ENCODE peak calls at places on chromosomes 13 and 19, in five cellular contexts. Q is K562, K is GM12878, P is H1, B is HepG2. U is an unnamed sample.

GRCh38 chr19:52600639-52601024 is 30.5 kb downstream of the ZNF701 start:
- DNase-seq in Q (no peak), K (no peak), P (no peak), B (peak; percentile 54), U (no peak)

GRCh38 chr13:79226938-79227337 is 179.1 kb downstream of the RBM26 start:
- DNase-seq in Q (no peak), K (no peak), P (peak; percentile 50), B (no peak), U (no peak)

GRCh38 chr13:105135852-105136251 is 1399.6 kb downstream of the EFNB2 start:
- DNase-seq in Q (no peak), K (no peak), P (no peak), B (no peak), U (no peak)

GRCh38 chr13:45928843-45929242 is 77.3 kb upstream of the SIAH3 start:
- DNase-seq in Q (no peak), K (no peak), P (no peak), B (no peak), U (no peak)

GRCh38 chr13:71626396-71626795 is 240.6 kb downstream of the DACH1 start:
- DNase-seq in Q (no peak), K (no peak), P (no peak), B (no peak), U (no peak)

GRCh38 chr19:49441210-49441959 is at the start of gene SLC17A7:
- DNase-seq in Q (peak; percentile 87), K (no peak), P (peak; percentile 82), B (no peak), U (no peak)

GRCh38 chr13:50320297-50320862 is 305.1 kb downstream of the KCNRG start:
- DNase-seq in Q (no peak), K (no peak), P (no peak), B (peak; percentile 84), U (no peak)

GRCh38 chr19:11382898-11383705 is 1.0 kb downstream of the EPOR start:
- DNase-seq in Q (peak; percentile 89), K (no peak), P (peak; percentile 94), B (peak; percentile 70), U (peak; percentile 55)

GRCh38 chr19:33067121-33067520 is 2.4 kb upstream of the RHPN2 start:
- DNase-seq in Q (no peak), K (no peak), P (no peak), B (no peak), U (no peak)

GRCh38 chr19:19514215-19514633 is 1.1 kb downstream of the TSSK6 start:
- DNase-seq in Q (no peak), K (no peak), P (no peak), B (no peak), U (no peak)

GRCh38 chr19:35555301-35556005 is 8.0 kb downstream of the ATP4A start:
- DNase-seq in Q (peak; percentile 69), K (no peak), P (peak; percentile 73), B (peak; percentile 56), U (no peak)

GRCh38 chr13:99746857-99747710 is 224.5 kb downstream of the ZIC5 start:
- DNase-seq in Q (no peak), K (no peak), P (peak; percentile 65), B (no peak), U (no peak)
- TF ChIP-seq GABPA in Q (no peak), K (no peak), P (no peak), B (no peak), U (no peak)

DNA sequence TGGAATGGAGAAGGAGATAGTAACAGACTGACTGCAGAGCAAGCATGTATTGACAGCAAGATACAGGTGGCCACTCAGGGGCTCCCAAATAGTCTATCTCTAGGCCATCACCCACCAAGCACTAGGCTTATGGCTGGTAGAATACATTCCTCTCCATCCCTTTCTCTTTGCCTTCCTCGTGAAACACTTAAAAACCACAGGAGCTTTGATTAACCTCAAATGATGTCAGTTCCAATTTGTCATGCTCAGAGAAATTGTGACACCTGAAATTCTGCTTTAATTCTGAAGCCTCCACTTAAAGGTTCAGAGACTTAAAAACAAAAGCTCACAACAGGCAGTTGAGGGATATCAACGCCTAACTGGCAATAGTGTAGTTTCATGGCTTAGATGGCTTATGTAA is 17.2 kb downstream of the ENOX1 start:
- DNase-seq in Q (no peak), K (no peak), P (no peak), B (no peak), U (no peak)
- TF ChIP-seq GABPA in Q (no peak), K (no peak), P (no peak), B (no peak), U (no peak)

DNA sequence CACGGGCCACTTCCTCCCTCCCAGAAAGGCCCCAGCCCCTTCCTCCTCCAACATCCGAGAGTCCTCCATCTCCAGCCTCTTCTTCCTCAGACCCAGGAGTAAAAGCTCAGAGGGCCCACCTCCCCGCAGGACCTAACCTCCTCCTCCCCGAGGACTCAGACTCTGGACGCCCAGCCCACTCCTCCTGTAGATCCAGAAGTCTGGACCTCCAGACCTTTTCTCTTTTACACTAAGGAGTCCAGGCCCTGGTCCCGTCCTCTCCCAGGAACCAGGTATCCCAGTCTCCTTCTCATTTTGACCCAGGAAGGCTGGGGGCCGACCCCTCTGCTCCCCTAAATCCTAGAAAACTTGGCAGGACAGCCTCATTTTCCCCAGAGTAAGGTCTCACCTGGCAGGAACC is 1.9 kb upstream of the KLK8 start:
- DNase-seq in Q (no peak), K (no peak), P (no peak), B (no peak), U (no peak)
- TF ChIP-seq GABPA in Q (no peak), K (no peak), P (no peak), B (no peak), U (no peak)

DNA sequence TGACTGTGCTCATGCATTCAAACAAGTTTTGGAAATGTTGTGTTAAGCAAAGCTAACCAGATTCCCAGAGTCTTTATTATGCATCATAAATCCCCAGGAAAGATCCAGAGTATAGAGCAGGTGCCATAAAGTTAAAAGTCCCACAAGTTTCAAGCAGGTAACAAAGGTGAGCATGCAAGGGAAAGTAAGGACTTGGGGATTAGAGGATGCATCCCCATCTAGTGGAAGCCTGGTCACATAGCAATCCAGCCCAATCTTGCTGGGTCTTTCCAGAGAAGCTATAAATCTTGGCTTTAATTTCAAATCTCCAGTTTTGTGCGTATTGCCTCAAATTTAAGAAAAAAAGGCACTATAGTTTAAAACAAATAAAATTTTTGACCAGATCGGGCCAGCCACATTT is 72.7 kb downstream of the ZNF254 start:
- DNase-seq in Q (peak; percentile 13), K (no peak), P (no peak), B (peak; percentile 29), U (no peak)
- TF ChIP-seq GABPA in Q (no peak), K (no peak), P (no peak), B (no peak), U (no peak)

DNA sequence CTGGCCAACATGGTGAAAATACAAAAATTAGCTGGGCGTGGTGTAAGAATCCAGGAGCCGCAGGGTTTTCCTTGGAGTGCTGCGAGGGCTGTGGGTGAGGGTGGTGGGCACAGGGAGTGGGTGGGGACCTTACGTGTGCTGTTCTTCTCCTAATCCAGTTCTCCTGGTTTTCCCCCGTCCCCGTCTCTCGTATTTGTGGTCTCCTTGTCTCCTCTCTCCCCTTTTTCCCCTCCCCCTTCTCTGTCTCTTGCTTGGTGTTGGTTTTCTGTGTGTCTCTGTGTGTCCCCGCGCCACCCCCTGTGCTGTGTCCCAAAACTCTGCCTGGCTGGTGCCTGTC is 1.7 kb downstream of the SELENOW start:
- DNase-seq in Q (no peak), K (no peak), P (no peak), B (no peak), U (no peak)
- TF ChIP-seq GABPA in Q (no peak), K (no peak), P (no peak), B (no peak), U (no peak)